ENCODE peak calls at places on chromosomes 7 and 10, in nine cellular contexts. V, H, M, G, Y, W, P, K and A are unnamed samples. For H3K36me3, the result is how much of the 10 kb centered on the place peaks cover.

GRCh38 chr10:109919224-109919623 is 4.1 kb downstream of the XPNPEP1 start:
- DNase-seq in M (no peak), H (no peak), Y (no peak), P (no peak), K (no peak), G (no peak), V (no peak), W (no peak), A (no peak)

GRCh38 chr7:42135728-42136127 is 101.3 kb downstream of the GLI3 start:
- DNase-seq in Y (no peak), W (no peak), G (no peak), M (no peak), K (no peak), H (no peak), P (no peak), V (no peak), A (no peak)

GRCh38 chr7:146478975-146479492 is 362.4 kb downstream of the CNTNAP2 start:
- DNase-seq in M (no peak), Y (no peak), W (no peak), H (no peak), K (no peak), G (no peak), V (no peak), P (no peak), A (no peak)

GRCh38 chr10:114163062-114163861 is 10.7 kb downstream of the CCDC186 start:
- DNase-seq in W (no peak), H (peak), G (no peak), P (no peak), Y (no peak), K (no peak), V (no peak), M (peak), A (no peak)

GRCh38 chr10:58189269-58189668 is 78.4 kb downstream of the IPMK start:
- DNase-seq in Y (no peak), G (no peak), K (peak), H (peak), W (no peak), M (peak), V (no peak), P (no peak), A (no peak)

GRCh38 chr10:46020871-46021553 is 9.4 kb downstream of the NCOA4 start:
- DNase-seq in W (no peak), M (peak), H (peak), Y (no peak), P (no peak), K (no peak), G (no peak), V (peak), A (no peak)

GRCh38 chr10:24238527-24239247 is 29.7 kb downstream of the KIAA1217 start:
- DNase-seq in Y (peak), M (no peak), H (no peak), P (no peak), W (peak), V (no peak), G (no peak), K (no peak), A (no peak)

GRCh38 chr7:107865956-107866775 is 24.8 kb upstream of the DLD start:
- DNase-seq in K (no peak), M (no peak), V (no peak), Y (no peak), W (no peak), H (no peak), P (no peak), G (no peak), A (no peak)

GRCh38 chr10:29728541-29729049 is 93.8 kb upstream of the SVIL start:
- DNase-seq in W (no peak), K (peak), G (no peak), H (no peak), M (no peak), Y (no peak), V (no peak), P (no peak), A (no peak)

GRCh38 chr7:2926120-2926897 is 82.2 kb upstream of the GNA12 start:
- DNase-seq in W (no peak), Y (no peak), H (no peak), M (no peak), V (no peak), P (peak), K (no peak), G (no peak), A (peak)

DNA sequence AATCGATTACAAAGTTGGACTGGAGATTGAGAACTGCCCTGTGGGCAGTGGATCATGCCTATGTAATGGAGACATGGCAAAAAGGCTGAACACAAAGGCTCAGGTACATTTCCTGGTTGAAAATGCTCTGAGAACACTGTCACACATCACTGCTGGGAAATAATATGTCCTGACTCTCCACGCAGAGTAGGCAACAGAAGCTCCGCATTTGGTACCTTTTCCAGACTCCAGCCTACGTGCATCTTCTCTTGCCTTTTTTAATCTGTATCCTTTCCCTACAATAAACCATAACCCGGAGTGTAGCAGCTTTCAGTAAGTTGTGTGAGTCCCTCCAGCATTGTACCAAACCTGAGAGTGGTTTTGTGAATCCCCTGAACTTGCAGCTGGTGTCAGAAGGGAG is 134.7 kb downstream of the SORBS1 start:
- DNase-seq in K (no peak), G (no peak), P (no peak), Y (no peak), V (no peak), M (no peak), W (no peak), H (no peak), A (no peak)
- H3K36me3 ChIP-seq in K (under half), G (half or more), P (under half), Y (under half), V (under half), M (under half), W (under half), H (under half), A (under half)

DNA sequence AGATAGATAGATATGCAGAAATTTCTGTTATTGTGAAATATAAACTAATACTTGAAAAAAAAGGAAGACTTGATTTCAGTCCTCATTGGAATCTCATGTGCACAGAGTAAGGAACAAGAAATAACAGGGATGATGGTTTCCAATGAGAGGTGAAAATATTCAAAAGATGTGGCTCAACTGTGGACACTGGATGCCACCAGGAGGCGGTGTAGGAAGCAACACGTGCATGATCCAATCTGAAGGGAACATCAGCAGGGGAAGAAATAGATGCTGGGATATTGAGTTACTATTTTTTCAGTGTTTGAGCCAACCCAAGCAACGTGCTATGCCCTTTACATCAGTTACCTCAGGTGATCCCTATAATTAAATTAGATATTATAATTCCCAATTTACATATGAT is 710.8 kb upstream of the LRRTM3 start:
- DNase-seq in K (no peak), Y (no peak), M (no peak), G (no peak), W (no peak), P (no peak), V (no peak), H (no peak), A (no peak)
- TF ChIP-seq CTCF in K (no peak), Y (no peak), M (no peak), G (no peak), W (no peak), P (no peak), V (no peak), H (no peak), A (no peak)

DNA sequence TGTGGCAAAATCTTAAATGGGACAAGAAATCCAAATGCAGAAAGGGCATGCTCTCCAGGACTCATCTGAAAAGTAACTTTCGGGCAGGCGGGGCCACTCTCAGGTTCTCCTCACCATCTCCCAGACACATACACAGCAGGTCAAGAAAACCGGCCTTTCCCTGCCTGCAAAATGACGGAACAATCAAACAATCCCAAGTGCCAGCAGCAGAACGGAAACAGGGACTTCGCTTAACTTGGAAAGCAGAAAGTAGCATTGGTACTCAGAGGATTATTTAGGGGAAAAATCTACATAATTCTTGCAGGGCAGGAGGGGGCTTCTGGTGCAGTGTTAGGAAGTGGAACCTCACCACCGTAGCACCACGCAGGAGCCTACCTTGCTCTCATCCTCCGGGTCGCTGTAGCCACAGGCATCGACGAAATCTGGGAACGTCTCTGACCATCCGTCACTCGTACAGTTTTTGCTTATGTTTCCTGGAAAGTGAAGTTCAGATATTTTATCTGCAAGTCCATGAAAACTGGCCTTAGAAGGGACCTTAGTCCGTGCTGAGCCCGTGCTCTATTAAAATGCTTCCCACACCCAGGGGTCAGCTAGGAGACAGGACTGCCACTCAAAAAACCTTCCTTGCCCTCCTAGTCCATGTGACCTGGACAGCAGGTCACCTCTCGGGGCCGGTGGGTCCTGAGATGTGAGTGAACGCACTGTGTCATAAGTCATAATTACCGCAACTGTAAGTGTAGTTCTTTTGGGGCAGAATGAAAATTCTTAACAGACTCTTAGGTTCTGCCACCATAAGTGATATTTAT is 41.1 kb downstream of the VIPR2 start:
- DNase-seq in M (no peak), P (peak), H (no peak), K (no peak), W (no peak), Y (no peak), V (no peak), G (peak), A (peak)
- H3K36me3 ChIP-seq in M (under half), P (under half), H (under half), K (under half), W (under half), Y (under half), V (under half), G (under half), A (under half)

DNA sequence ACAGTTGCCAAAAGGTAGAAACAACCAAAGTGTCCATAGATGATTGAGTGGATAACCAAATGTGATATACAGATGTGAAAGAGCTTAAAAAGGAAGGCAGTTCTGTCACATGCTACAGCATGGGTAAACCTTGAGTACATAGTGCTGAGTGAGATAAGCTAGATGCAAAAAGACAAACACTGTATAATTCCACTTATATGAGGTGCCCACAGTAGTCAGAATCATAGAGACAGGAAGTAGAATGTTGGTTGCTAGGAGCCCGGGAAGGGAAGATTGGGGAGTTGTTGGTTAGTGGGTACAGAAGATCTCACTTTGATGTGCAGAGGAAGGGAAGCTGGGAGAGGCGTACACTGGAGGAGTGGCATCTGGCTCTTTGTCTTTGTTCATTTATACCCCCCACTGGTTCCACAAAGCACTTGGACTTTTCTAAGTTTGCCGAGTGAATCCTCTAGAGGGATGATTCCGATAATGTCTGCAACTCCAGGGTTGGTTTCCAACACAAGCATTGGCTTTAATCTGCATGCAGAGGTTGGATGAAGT is 39.4 kb downstream of the TSPAN14 start:
- DNase-seq in W (no peak), G (no peak), K (no peak), P (no peak), Y (no peak), H (no peak), V (no peak), M (peak), A (peak)
- TF ChIP-seq CTCF in W (no peak), G (no peak), K (no peak), P (no peak), Y (no peak), H (no peak), V (no peak), M (no peak), A (no peak)

GRCh38 chr10:21744223-21744622 is 210.2 kb downstream of the MLLT10 start:
- DNase-seq in P (no peak), V (no peak), H (no peak), G (no peak), K (no peak), M (no peak), Y (no peak), W (no peak), A (no peak)
- H3K36me3 ChIP-seq in P (half or more), V (under half), H (under half), G (half or more), K (under half), M (under half), Y (under half), W (under half), A (half or more)

GRCh38 chr10:92627845-92628480 is 35.0 kb downstream of the KIF11 start:
- DNase-seq in P (no peak), Y (no peak), K (no peak), G (no peak), M (no peak), W (no peak), V (no peak), H (no peak), A (no peak)
- TF ChIP-seq CTCF in P (no peak), Y (peak), K (no peak), G (no peak), M (no peak), W (no peak), V (no peak), H (no peak), A (no peak)

GRCh38 chr7:55152490-55152889 is 133.7 kb downstream of the EGFR start:
- DNase-seq in K (no peak), P (no peak), W (no peak), Y (no peak), M (no peak), G (no peak), H (no peak), V (no peak), A (no peak)
- H3K36me3 ChIP-seq in K (under half), P (half or more), W (under half), Y (under half), M (under half), G (half or more), H (under half), V (under half), A (half or more)

GRCh38 chr7:38909870-38910269 is 879 bp upstream of the VPS41 start:
- DNase-seq in W (no peak), K (no peak), P (no peak), M (no peak), V (no peak), H (no peak), Y (no peak), G (no peak), A (no peak)
- TF ChIP-seq CTCF in W (no peak), K (no peak), P (no peak), M (no peak), V (peak), H (no peak), Y (no peak), G (no peak), A (no peak)

GRCh38 chr10:102656026-102656425 is 11.7 kb downstream of the TRIM8 start:
- DNase-seq in P (peak), Y (no peak), K (no peak), H (no peak), M (no peak), G (peak), V (no peak), W (no peak), A (no peak)
- H3K36me3 ChIP-seq in P (half or more), Y (under half), K (under half), H (half or more), M (under half), G (half or more), V (under half), W (under half), A (half or more)

GRCh38 chr10:100945754-100946153 is 23.6 kb upstream of the SEMA4G start:
- DNase-seq in H (no peak), Y (no peak), M (no peak), P (no peak), K (no peak), G (no peak), V (no peak), W (no peak), A (no peak)
- TF ChIP-seq CTCF in H (no peak), Y (no peak), M (no peak), P (no peak), K (no peak), G (no peak), V (no peak), W (no peak), A (no peak)